ENCODE peak calls at places on chromosomes 7 and 10, in seven cellular contexts. One of them, this sample, is unnamed.
A peak's percentile ranks its signal among the peaks of the same experiment; 100 is the strongest.

GRCh38 chr7:28686418-28686800 is 271.7 kb downstream of the TRIL start:
- DNase-seq in AG10803: peak; percentile 50
- DNase-seq in activated CD4-positive, CD25-positive, alpha-beta regulatory T cell treated with anti-CD3 and anti-CD28 coated beads, Interleukin-2, amount 50 U/mL, for 72 hours: no peak
- DNase-seq in D341Med: no peak
- DNase-seq in cardiac muscle cell: peak; percentile 26
- DNase-seq in AG09319: peak; percentile 5
- DNase-seq in endothelial cell: peak; percentile 22
- DNase-seq in this sample: no peak

GRCh38 chr10:44628921-44629320 is 244.0 kb upstream of the CXCL12 start:
- DNase-seq in endothelial cell: no peak
- DNase-seq in activated CD4-positive, CD25-positive, alpha-beta regulatory T cell treated with anti-CD3 and anti-CD28 coated beads, Interleukin-2, amount 50 U/mL, for 72 hours: no peak
- DNase-seq in D341Med: no peak
- DNase-seq in AG09319: peak; percentile 89
- DNase-seq in AG10803: peak; percentile 90
- DNase-seq in cardiac muscle cell: no peak
- DNase-seq in this sample: no peak

GRCh38 chr7:108171164-108171563 is 41.0 kb upstream of the LAMB4 start:
- DNase-seq in endothelial cell: no peak
- DNase-seq in cardiac muscle cell: no peak
- DNase-seq in AG10803: no peak
- DNase-seq in D341Med: no peak
- DNase-seq in activated CD4-positive, CD25-positive, alpha-beta regulatory T cell treated with anti-CD3 and anti-CD28 coated beads, Interleukin-2, amount 50 U/mL, for 72 hours: no peak
- DNase-seq in AG09319: no peak
- DNase-seq in this sample: no peak

GRCh38 chr7:45576249-45576929 is 2.2 kb downstream of the ADCY1 start:
- DNase-seq in AG09319: no peak
- DNase-seq in D341Med: no peak
- DNase-seq in cardiac muscle cell: no peak
- DNase-seq in AG10803: no peak
- DNase-seq in endothelial cell: no peak
- DNase-seq in activated CD4-positive, CD25-positive, alpha-beta regulatory T cell treated with anti-CD3 and anti-CD28 coated beads, Interleukin-2, amount 50 U/mL, for 72 hours: no peak
- DNase-seq in this sample: no peak

GRCh38 chr10:50322075-50322474 is 70.8 kb upstream of the ASAH2 start:
- DNase-seq in activated CD4-positive, CD25-positive, alpha-beta regulatory T cell treated with anti-CD3 and anti-CD28 coated beads, Interleukin-2, amount 50 U/mL, for 72 hours: no peak
- DNase-seq in AG10803: peak; percentile 66
- DNase-seq in cardiac muscle cell: no peak
- DNase-seq in AG09319: peak; percentile 49
- DNase-seq in D341Med: no peak
- DNase-seq in endothelial cell: no peak
- DNase-seq in this sample: no peak

GRCh38 chr7:2913760-2914387 is 69.8 kb upstream of the GNA12 start:
- DNase-seq in endothelial cell: no peak
- DNase-seq in cardiac muscle cell: no peak
- DNase-seq in AG10803: no peak
- DNase-seq in D341Med: no peak
- DNase-seq in activated CD4-positive, CD25-positive, alpha-beta regulatory T cell treated with anti-CD3 and anti-CD28 coated beads, Interleukin-2, amount 50 U/mL, for 72 hours: no peak
- DNase-seq in AG09319: no peak
- DNase-seq in this sample: no peak

GRCh38 chr10:43809211-43809930 is 160.7 kb upstream of the ZNF32 start:
- DNase-seq in AG10803: peak; percentile 94
- DNase-seq in D341Med: no peak
- DNase-seq in cardiac muscle cell: no peak
- DNase-seq in activated CD4-positive, CD25-positive, alpha-beta regulatory T cell treated with anti-CD3 and anti-CD28 coated beads, Interleukin-2, amount 50 U/mL, for 72 hours: no peak
- DNase-seq in endothelial cell: no peak
- DNase-seq in AG09319: peak; percentile 92
- DNase-seq in this sample: no peak

GRCh38 chr7:76326646-76327233 is 24.3 kb downstream of the HSPB1 start:
- DNase-seq in activated CD4-positive, CD25-positive, alpha-beta regulatory T cell treated with anti-CD3 and anti-CD28 coated beads, Interleukin-2, amount 50 U/mL, for 72 hours: no peak
- DNase-seq in AG10803: no peak
- DNase-seq in AG09319: no peak
- DNase-seq in D341Med: no peak
- DNase-seq in cardiac muscle cell: no peak
- DNase-seq in endothelial cell: no peak
- DNase-seq in this sample: no peak

GRCh38 chr7:98870071-98870651 is 347 bp upstream of the TMEM130 start:
- DNase-seq in AG09319: no peak
- DNase-seq in endothelial cell: no peak
- DNase-seq in activated CD4-positive, CD25-positive, alpha-beta regulatory T cell treated with anti-CD3 and anti-CD28 coated beads, Interleukin-2, amount 50 U/mL, for 72 hours: peak; percentile 44
- DNase-seq in D341Med: peak; percentile 94
- DNase-seq in cardiac muscle cell: peak; percentile 39
- DNase-seq in AG10803: peak; percentile 39
- DNase-seq in this sample: no peak

GRCh38 chr7:28128608-28129007 is 52.0 kb downstream of the JAZF1 start:
- DNase-seq in endothelial cell: no peak
- DNase-seq in AG10803: peak; percentile 70
- DNase-seq in cardiac muscle cell: no peak
- DNase-seq in activated CD4-positive, CD25-positive, alpha-beta regulatory T cell treated with anti-CD3 and anti-CD28 coated beads, Interleukin-2, amount 50 U/mL, for 72 hours: no peak
- DNase-seq in AG09319: no peak
- DNase-seq in D341Med: no peak
- DNase-seq in this sample: no peak

GRCh38 chr10:49119746-49120145 is 4.4 kb upstream of the VSTM4 start:
- DNase-seq in AG10803: no peak
- DNase-seq in D341Med: no peak
- DNase-seq in AG09319: no peak
- DNase-seq in endothelial cell: no peak
- DNase-seq in activated CD4-positive, CD25-positive, alpha-beta regulatory T cell treated with anti-CD3 and anti-CD28 coated beads, Interleukin-2, amount 50 U/mL, for 72 hours: no peak
- DNase-seq in cardiac muscle cell: no peak
- DNase-seq in this sample: no peak

GRCh38 chr10:50395279-50395678 is 144.0 kb upstream of the ASAH2 start:
- DNase-seq in cardiac muscle cell: no peak
- DNase-seq in AG09319: peak; percentile 65
- DNase-seq in D341Med: no peak
- DNase-seq in AG10803: peak; percentile 85
- DNase-seq in activated CD4-positive, CD25-positive, alpha-beta regulatory T cell treated with anti-CD3 and anti-CD28 coated beads, Interleukin-2, amount 50 U/mL, for 72 hours: no peak
- DNase-seq in endothelial cell: no peak
- DNase-seq in this sample: no peak

GRCh38 chr7:131381069-131381838 is 53.6 kb downstream of the MKLN1 start:
- DNase-seq in activated CD4-positive, CD25-positive, alpha-beta regulatory T cell treated with anti-CD3 and anti-CD28 coated beads, Interleukin-2, amount 50 U/mL, for 72 hours: no peak
- DNase-seq in cardiac muscle cell: no peak
- DNase-seq in D341Med: no peak
- DNase-seq in endothelial cell: no peak
- DNase-seq in AG09319: no peak
- DNase-seq in AG10803: peak; percentile 62
- DNase-seq in this sample: no peak

GRCh38 chr7:34041716-34042115 is 136.4 kb downstream of the BMPER start:
- DNase-seq in D341Med: no peak
- DNase-seq in activated CD4-positive, CD25-positive, alpha-beta regulatory T cell treated with anti-CD3 and anti-CD28 coated beads, Interleukin-2, amount 50 U/mL, for 72 hours: no peak
- DNase-seq in AG09319: no peak
- DNase-seq in cardiac muscle cell: no peak
- DNase-seq in AG10803: peak; percentile 68
- DNase-seq in endothelial cell: no peak
- DNase-seq in this sample: no peak

GRCh38 chr10:76428541-76429330 is 997.3 kb downstream of the LRMDA start:
- DNase-seq in endothelial cell: no peak
- DNase-seq in AG10803: peak; percentile 95
- DNase-seq in D341Med: no peak
- DNase-seq in cardiac muscle cell: no peak
- DNase-seq in activated CD4-positive, CD25-positive, alpha-beta regulatory T cell treated with anti-CD3 and anti-CD28 coated beads, Interleukin-2, amount 50 U/mL, for 72 hours: no peak
- DNase-seq in AG09319: peak; percentile 61
- DNase-seq in this sample: no peak

GRCh38 chr10:821322-821721 is 110.2 kb downstream of the LARP4B start:
- DNase-seq in activated CD4-positive, CD25-positive, alpha-beta regulatory T cell treated with anti-CD3 and anti-CD28 coated beads, Interleukin-2, amount 50 U/mL, for 72 hours: no peak
- DNase-seq in AG10803: peak; percentile 73
- DNase-seq in cardiac muscle cell: no peak
- DNase-seq in D341Med: no peak
- DNase-seq in AG09319: no peak
- DNase-seq in endothelial cell: no peak
- DNase-seq in this sample: no peak

GRCh38 chr10:30437039-30437781 is 3.2 kb downstream of the MAP3K8 start:
- DNase-seq in AG10803: peak; percentile 81
- DNase-seq in D341Med: no peak
- DNase-seq in endothelial cell: no peak
- DNase-seq in activated CD4-positive, CD25-positive, alpha-beta regulatory T cell treated with anti-CD3 and anti-CD28 coated beads, Interleukin-2, amount 50 U/mL, for 72 hours: no peak
- DNase-seq in AG09319: no peak
- DNase-seq in cardiac muscle cell: no peak
- DNase-seq in this sample: no peak

GRCh38 chr7:90706067-90706716 is 110.1 kb downstream of the CDK14 start:
- DNase-seq in AG10803: no peak
- DNase-seq in activated CD4-positive, CD25-positive, alpha-beta regulatory T cell treated with anti-CD3 and anti-CD28 coated beads, Interleukin-2, amount 50 U/mL, for 72 hours: no peak
- DNase-seq in AG09319: peak; percentile 23
- DNase-seq in cardiac muscle cell: no peak
- DNase-seq in endothelial cell: no peak
- DNase-seq in D341Med: no peak
- DNase-seq in this sample: no peak

GRCh38 chr7:65915921-65916657 is 43.2 kb downstream of the VKORC1L1 start:
- DNase-seq in endothelial cell: no peak
- DNase-seq in activated CD4-positive, CD25-positive, alpha-beta regulatory T cell treated with anti-CD3 and anti-CD28 coated beads, Interleukin-2, amount 50 U/mL, for 72 hours: no peak
- DNase-seq in AG09319: no peak
- DNase-seq in AG10803: no peak
- DNase-seq in cardiac muscle cell: no peak
- DNase-seq in D341Med: no peak
- DNase-seq in this sample: no peak

GRCh38 chr7:70595741-70596574 is 536.0 kb upstream of the GALNT17 start:
- DNase-seq in D341Med: peak; percentile 82
- DNase-seq in endothelial cell: peak; percentile 23
- DNase-seq in activated CD4-positive, CD25-positive, alpha-beta regulatory T cell treated with anti-CD3 and anti-CD28 coated beads, Interleukin-2, amount 50 U/mL, for 72 hours: no peak
- DNase-seq in cardiac muscle cell: peak; percentile 47
- DNase-seq in AG09319: no peak
- DNase-seq in AG10803: no peak
- DNase-seq in this sample: peak; percentile 52

This sample was measured in NCI-H446.